ENCODE peak calls at places on chromosomes 11 and 22, in four cellular contexts. A is activated naive CD8-positive, alpha-beta T cell treated with anti-CD3 and anti-CD28 coated beads, Interleukin-2, amount 50 U/mL, for 24 hours; V is stimulated activated CD8-positive, alpha-beta memory T cell treated with anti-CD3 and anti-CD28 coated beads, Interleukin-2, amount 100 ng/mL, for 48 hours; T is anterior cingulate cortex. M is an unnamed sample.

GRCh38 chr22:49294656-49295464 is 532.8 kb downstream of the BRD1 start:
- DNase-seq in A (no peak), V (no peak), T (no peak), M (no peak)

GRCh38 chr11:119763071-119763715 is 34.2 kb upstream of the NECTIN1 start:
- DNase-seq in T (no peak), V (no peak), A (no peak), M (no peak)

GRCh38 chr11:68934321-68934645 is 30.6 kb downstream of the IGHMBP2 start:
- DNase-seq in T (no peak), A (no peak), V (no peak), M (no peak)

GRCh38 chr22:29129644-29130201 is 56.9 kb downstream of the KREMEN1 start:
- DNase-seq in A (no peak), T (no peak), V (no peak), M (peak)

GRCh38 chr11:86497310-86497709 is 122.6 kb downstream of the CCDC81 start:
- DNase-seq in A (no peak), T (no peak), V (no peak), M (no peak)

GRCh38 chr22:41094036-41094435 is 1.6 kb downstream of the EP300 start:
- DNase-seq in A (no peak), T (no peak), V (no peak), M (peak)

GRCh38 chr22:17969732-17970131 is 54.6 kb downstream of the MICAL3 start:
- DNase-seq in A (no peak), T (no peak), V (no peak), M (no peak)

GRCh38 chr11:88250566-88251080 is 75.4 kb upstream of the RAB38 start:
- DNase-seq in V (no peak), T (no peak), A (no peak), M (no peak)

M was measured in NCI-H526.